ENCODE peak calls at places on chromosomes 2 and 18, in eight cellular contexts. W is COR-L47; J is tibial nerve; E is renal cortical epithelial cell; S is NCI-H187; N is stimulated activated CD4-positive, alpha-beta T cell treated with anti-CD3 and anti-CD28 coated beads, TNF-alpha, amount 100 ng/mL, for 4 hours; K is endothelial cell; A is NCI-H2029 treated with DMSO at 0.1 percent for 48 hours. L is an unnamed sample.
A peak's percentile ranks its signal among the peaks of the same experiment; 100 is the strongest.

GRCh38 chr2:135825131-135825854 is 11.7 kb downstream of the LCT start:
- DNase-seq in N (no peak), K (no peak), E (no peak), S (peak; percentile 27), A (no peak), J (no peak), W (no peak), L (no peak)

GRCh38 chr2:38446418-38446817 is 69.3 kb upstream of the ATL2 start:
- DNase-seq in S (no peak), J (no peak), N (no peak), A (no peak), W (no peak), K (no peak), E (no peak), L (no peak)

GRCh38 chr18:22504665-22505064 is 87.0 kb upstream of the CTAGE1 start:
- DNase-seq in S (no peak), A (no peak), N (no peak), K (no peak), W (no peak), J (no peak), E (peak; percentile 61), L (no peak)

GRCh38 chr2:17901246-17901645 is 22.8 kb downstream of the KCNS3 start:
- DNase-seq in E (no peak), A (peak; percentile 89), W (peak; percentile 77), K (no peak), N (no peak), S (peak; percentile 83), J (no peak), L (peak; percentile 78)

GRCh38 chr2:19675856-19676460 is 225.8 kb downstream of the TTC32 start:
- DNase-seq in S (no peak), J (no peak), A (no peak), N (no peak), K (no peak), E (no peak), W (no peak), L (no peak)

GRCh38 chr2:177666408-177666807 is 273.8 kb downstream of the AGPS start:
- DNase-seq in A (no peak), S (no peak), K (no peak), J (no peak), N (no peak), W (no peak), E (no peak), L (no peak)

GRCh38 chr2:181138816-181139215 is 158.4 kb downstream of the UBE2E3 start:
- DNase-seq in A (no peak), E (peak; percentile 66), W (no peak), J (no peak), S (no peak), N (no peak), K (no peak), L (no peak)

GRCh38 chr2:181471783-181472182 is 14.6 kb downstream of the ITGA4 start:
- DNase-seq in A (no peak), S (no peak), K (no peak), J (no peak), E (peak; percentile 78), N (no peak), W (no peak), L (no peak)

GRCh38 chr2:227479865-227480475 is 8.0 kb downstream of the AGFG1 start:
- DNase-seq in W (no peak), K (no peak), E (peak; percentile 61), A (no peak), N (no peak), J (no peak), S (no peak), L (no peak)

GRCh38 chr2:36704475-36705150 is 8.1 kb downstream of the VIT start:
- DNase-seq in A (no peak), E (no peak), K (no peak), N (no peak), W (no peak), S (no peak), J (peak; percentile 71), L (no peak)

GRCh38 chr2:23351388-23352141 is 33.4 kb upstream of the KLHL29 start:
- DNase-seq in J (peak; percentile 85), S (peak; percentile 22), N (peak; percentile 38), K (peak; percentile 83), A (peak; percentile 5), E (peak; percentile 73), W (no peak), L (peak; percentile 56)

GRCh38 chr2:231932985-231933915 is 7.1 kb upstream of the NPPC start:
- DNase-seq in W (no peak), A (no peak), E (no peak), K (no peak), S (no peak), J (no peak), N (no peak), L (no peak)

GRCh38 chr2:9703085-9703641 is 72.4 kb upstream of the YWHAQ start:
- DNase-seq in A (peak; percentile 62), E (peak; percentile 96), K (no peak), N (peak; percentile 39), J (peak; percentile 26), W (peak; percentile 95), S (no peak), L (no peak)

GRCh38 chr2:176484838-176485237 is 215.6 kb downstream of the MTX2 start:
- DNase-seq in K (no peak), S (no peak), N (no peak), E (peak; percentile 54), A (peak; percentile 14), W (peak; percentile 59), J (no peak), L (no peak)

GRCh38 chr18:12455511-12455910 is 47.8 kb downstream of the PRELID3A start:
- DNase-seq in S (no peak), E (no peak), K (no peak), A (no peak), W (no peak), N (no peak), J (peak; percentile 27), L (no peak)

GRCh38 chr2:98359986-98360385 is 13.7 kb downstream of the CNGA3 start:
- DNase-seq in J (no peak), A (no peak), E (peak; percentile 10), S (no peak), N (no peak), K (no peak), W (no peak), L (no peak)

GRCh38 chr18:3360211-3360610 is 89.8 kb upstream of the TGIF1 start:
- DNase-seq in J (no peak), K (no peak), W (no peak), A (no peak), N (no peak), E (no peak), S (no peak), L (no peak)

GRCh38 chr18:37122877-37123276 is 293.9 kb downstream of the KIAA1328 start:
- DNase-seq in S (no peak), W (no peak), J (no peak), N (no peak), K (no peak), E (peak; percentile 56), A (no peak), L (no peak)

GRCh38 chr2:98308068-98308467 is 38.2 kb upstream of the CNGA3 start:
- DNase-seq in W (no peak), K (no peak), N (no peak), A (no peak), S (no peak), J (no peak), E (no peak), L (no peak)

GRCh38 chr2:147439986-147440385 is 404.8 kb upstream of the ACVR2A start:
- DNase-seq in J (no peak), K (no peak), S (no peak), W (no peak), N (no peak), E (no peak), A (no peak), L (no peak)

GRCh38 chr2:240438810-240439697 is 3.6 kb downstream of the GPC1 start:
- DNase-seq in J (no peak), W (no peak), S (no peak), N (no peak), K (no peak), A (no peak), E (no peak), L (no peak)

GRCh38 chr18:23629444-23629946 is 33.2 kb downstream of the ANKRD29 start:
- DNase-seq in K (no peak), N (no peak), E (peak; percentile 89), W (no peak), A (peak; percentile 66), S (peak; percentile 21), J (no peak), L (peak; percentile 71)

GRCh38 chr2:186068154-186068826 is 329.7 kb downstream of the FSIP2 start:
- DNase-seq in N (no peak), W (no peak), S (no peak), J (no peak), K (no peak), E (peak; percentile 60), A (no peak), L (no peak)

GRCh38 chr2:229408356-229408755 is 137.3 kb upstream of the PID1 start:
- DNase-seq in E (peak; percentile 99), S (no peak), N (no peak), W (no peak), K (no peak), A (no peak), J (peak; percentile 88), L (no peak)

GRCh38 chr2:189444322-189444721 is 3.0 kb downstream of the WDR75 start:
- DNase-seq in S (no peak), E (peak; percentile 37), J (no peak), A (no peak), N (no peak), K (no peak), W (no peak), L (no peak)

GRCh38 chr2:27250652-27251379 is 12.0 kb downstream of the SLC30A3 start:
- DNase-seq in W (no peak), A (no peak), S (no peak), K (no peak), E (no peak), N (no peak), J (no peak), L (no peak)

GRCh38 chr18:36770315-36770946 is 58.4 kb downstream of the TPGS2 start:
- DNase-seq in S (no peak), W (no peak), J (no peak), A (no peak), E (peak; percentile 29), N (no peak), K (no peak), L (no peak)

GRCh38 chr2:41782306-41783158 is 265.3 kb upstream of the PKDCC start:
- DNase-seq in J (peak; percentile 36), K (peak; percentile 51), S (peak; percentile 41), A (peak; percentile 17), W (peak; percentile 57), N (peak; percentile 2), E (peak; percentile 33), L (no peak)

GRCh38 chr2:133844214-133844892 is 276.1 kb upstream of the NCKAP5 start:
- DNase-seq in S (peak; percentile 12), A (peak; percentile 73), K (peak; percentile 75), N (peak; percentile 11), J (peak; percentile 67), W (peak; percentile 1), E (peak; percentile 58), L (peak; percentile 54)

GRCh38 chr18:1017679-1018078 is 113.0 kb downstream of the ADCYAP1 start:
- DNase-seq in J (no peak), K (no peak), W (no peak), S (no peak), N (no peak), E (no peak), A (no peak), L (no peak)

GRCh38 chr18:32287249-32287648 is 97.4 kb downstream of the MEP1B start:
- DNase-seq in E (no peak), J (peak; percentile 22), K (no peak), W (no peak), N (no peak), S (no peak), A (no peak), L (no peak)

GRCh38 chr2:7691961-7692656 is 774.9 kb downstream of the RNF144A start:
- DNase-seq in J (no peak), N (no peak), S (no peak), W (no peak), A (no peak), E (no peak), K (no peak), L (no peak)

L was measured in NCI-H774.